ENCODE peak calls at places on chromosomes 11 and 22, in five cellular contexts. K, U, X, L and M are unnamed samples.
A peak's percentile ranks its signal among the peaks of the same experiment; 100 is the strongest.

GRCh38 chr11:1772270-1773130 is 8.8 kb upstream of the CTSD start:
- DNase-seq in L (no peak), X (peak; percentile 85), U (peak; percentile 42), K (no peak), M (peak; percentile 55)

GRCh38 chr11:120066738-120067303 is 71.1 kb downstream of the TRIM29 start:
- DNase-seq in K (no peak), U (no peak), L (no peak), X (no peak), M (no peak)

GRCh38 chr11:112540261-112540660 is 279.6 kb upstream of the PLET1 start:
- DNase-seq in L (no peak), X (no peak), K (no peak), U (no peak), M (no peak)

GRCh38 chr11:120549346-120549745 is 37.8 kb downstream of the GRIK4 start:
- DNase-seq in L (no peak), U (no peak), X (no peak), K (no peak), M (no peak)

GRCh38 chr11:84103096-84103495 is 816.9 kb upstream of the CCDC90B start:
- DNase-seq in K (no peak), L (no peak), U (no peak), X (no peak), M (no peak)

GRCh38 chr22:38284042-38284402 is 11.2 kb upstream of the TMEM184B start:
- DNase-seq in L (no peak), K (peak; percentile 36), U (no peak), X (no peak), M (no peak)

GRCh38 chr22:23306438-23306921 is 126.2 kb downstream of the BCR start:
- DNase-seq in X (no peak), U (no peak), L (no peak), K (no peak), M (peak; percentile 39)

GRCh38 chr11:67022961-67023956 is at the start of gene SYT12:
- DNase-seq in X (no peak), U (peak; percentile 16), K (peak; percentile 12), L (no peak), M (no peak)

GRCh38 chr22:45329536-45329936 is 19.8 kb downstream of the FAM118A start:
- DNase-seq in K (peak; percentile 60), L (peak; percentile 82), U (no peak), X (no peak), M (peak; percentile 95)

GRCh38 chr11:92929168-92930053 is 40.0 kb upstream of the MTNR1B start:
- DNase-seq in L (no peak), X (no peak), K (no peak), U (no peak), M (no peak)

GRCh38 chr22:29383740-29384139 is 4.6 kb downstream of the AP1B1 start:
- DNase-seq in K (no peak), X (no peak), L (no peak), U (no peak), M (no peak)

GRCh38 chr11:112343368-112344039 is 82.8 kb upstream of the PLET1 start:
- DNase-seq in X (peak; percentile 51), K (no peak), U (no peak), L (no peak), M (no peak)

GRCh38 chr11:118396097-118396501 is 5.3 kb upstream of the ATP5MG start:
- DNase-seq in U (no peak), K (no peak), L (no peak), X (no peak), M (no peak)